ENCODE peak calls at places on chromosomes 4 and X, in six cellular contexts. Y is HCEC 1CT, L is astrocyte of the spinal cord, Q is endothelial cell of umbilical vein, T is IMR-90, C is upper lobe of right lung. V is an unnamed sample.
A peak's percentile ranks its signal among the peaks of the same experiment; 100 is the strongest.

GRCh38 chr4:150782311-150782710 is 200.4 kb downstream of the MAB21L2 start:
- DNase-seq in Y (no peak), L (peak; percentile 52), Q (peak; percentile 65), T (peak; percentile 7), C (no peak), V (no peak)

GRCh38 chr4:152016325-152016665 is 255.5 kb upstream of the GATB start:
- DNase-seq in Y (no peak), L (no peak), Q (no peak), T (no peak), C (no peak), V (no peak)

GRCh38 chr4:76867880-76868655 is 29.9 kb downstream of the SOWAHB start:
- DNase-seq in Y (no peak), L (no peak), Q (no peak), T (no peak), C (no peak), V (no peak)

GRCh38 chr4:84920591-84920990 is 45.9 kb downstream of the WDFY3 start:
- DNase-seq in Y (peak; percentile 75), L (peak; percentile 46), Q (peak; percentile 65), T (peak; percentile 78), C (no peak), V (no peak)

GRCh38 chr4:105050896-105051295 is 95.8 kb upstream of the TET2 start:
- DNase-seq in Y (peak; percentile 22), L (peak; percentile 38), Q (peak; percentile 53), T (peak; percentile 50), C (no peak), V (no peak)

GRCh38 chr4:38548256-38548655 is 115.7 kb upstream of the KLF3 start:
- DNase-seq in Y (no peak), L (no peak), Q (no peak), T (no peak), C (no peak), V (no peak)

GRCh38 chrX:153179131-153179530 is at the start of gene MAGEA1:
- DNase-seq in Y (no peak), L (no peak), Q (no peak), T (no peak), C (no peak), V (no peak)

GRCh38 chr4:105569014-105569850 is 16.8 kb downstream of the ARHGEF38 start:
- DNase-seq in Y (no peak), L (no peak), Q (peak; percentile 22), T (no peak), C (no peak), V (no peak)

GRCh38 chr4:83114576-83114975 is at the start of gene PLAC8:
- DNase-seq in Y (no peak), L (peak; percentile 5), Q (no peak), T (no peak), C (no peak), V (peak; percentile 34)

GRCh38 chrX:110026099-110026844 is 23.4 kb downstream of the TMEM164 start:
- DNase-seq in Y (no peak), L (peak; percentile 28), Q (peak; percentile 84), T (no peak), C (no peak), V (no peak)

GRCh38 chrX:100829730-100830129 is 9.5 kb downstream of the CSTF2 start:
- DNase-seq in Y (peak; percentile 12), L (peak; percentile 10), Q (peak; percentile 28), T (peak; percentile 77), C (no peak), V (no peak)

GRCh38 chrX:10190367-10190766 is 33.6 kb downstream of the CLCN4 start:
- DNase-seq in Y (peak; percentile 67), L (peak; percentile 80), Q (peak; percentile 58), T (peak; percentile 83), C (no peak), V (no peak)

GRCh38 chrX:46306103-46306502 is 239.1 kb downstream of the ZNF674 start:
- DNase-seq in Y (no peak), L (no peak), Q (no peak), T (no peak), C (no peak), V (no peak)

GRCh38 chr4:34371676-34372075 is 1872.6 kb downstream of the ARAP2 start:
- DNase-seq in Y (no peak), L (no peak), Q (no peak), T (no peak), C (no peak), V (no peak)

GRCh38 chr4:46123872-46124755 is at the start of gene GABRG1:
- DNase-seq in Y (no peak), L (no peak), Q (no peak), T (no peak), C (peak; percentile 33), V (no peak)

GRCh38 chr4:138235419-138235952 is 6.7 kb downstream of the SLC7A11 start:
- DNase-seq in Y (peak; percentile 81), L (peak; percentile 84), Q (peak; percentile 96), T (peak; percentile 97), C (no peak), V (no peak)

GRCh38 chr4:42865572-42866189 is 26.8 kb upstream of the GRXCR1 start:
- DNase-seq in Y (no peak), L (peak; percentile 48), Q (peak; percentile 35), T (peak; percentile 36), C (no peak), V (peak; percentile 34)

GRCh38 chr4:80311130-80311529 is 24.4 kb upstream of the CFAP299 start:
- DNase-seq in Y (no peak), L (no peak), Q (no peak), T (no peak), C (no peak), V (no peak)

GRCh38 chr4:168451744-168452394 is 28.4 kb downstream of the DDX60L start:
- DNase-seq in Y (peak; percentile 63), L (peak; percentile 70), Q (peak; percentile 76), T (peak; percentile 71), C (no peak), V (no peak)

GRCh38 chr4:61934201-61934600 is 734.1 kb downstream of the ADGRL3 start:
- DNase-seq in Y (no peak), L (no peak), Q (no peak), T (no peak), C (no peak), V (no peak)

GRCh38 chr4:128123036-128123435 is 61.9 kb downstream of the LARP1B start:
- DNase-seq in Y (no peak), L (no peak), Q (no peak), T (no peak), C (no peak), V (no peak)

GRCh38 chr4:127012549-127012948 is 620.2 kb upstream of the INTU start:
- DNase-seq in Y (peak; percentile 34), L (peak; percentile 81), Q (no peak), T (peak; percentile 59), C (no peak), V (no peak)

GRCh38 chrX:155966876-155967275 is 30.6 kb upstream of the IL9R start:
- DNase-seq in Y (no peak), L (no peak), Q (no peak), T (no peak), C (no peak), V (no peak)

GRCh38 chr4:183335369-183335940 is 13.2 kb upstream of the CLDN24 start:
- DNase-seq in Y (peak; percentile 91), L (peak; percentile 86), Q (peak; percentile 91), T (peak; percentile 96), C (peak; percentile 30), V (no peak)

GRCh38 chr4:118765399-118765798 is 70.5 kb downstream of the SEC24D start:
- DNase-seq in Y (peak; percentile 93), L (peak; percentile 97), Q (peak; percentile 92), T (peak; percentile 99), C (no peak), V (no peak)

GRCh38 chr4:78776729-78777555 is 792 bp downstream of the BMP2K start:
- DNase-seq in Y (peak; percentile 72), L (peak; percentile 47), Q (peak; percentile 64), T (peak; percentile 71), C (peak; percentile 68), V (peak; percentile 39)